ENCODE peak calls at places on chromosomes 2 and 18, in nine cellular contexts. One of them, this sample, is unnamed.

GRCh38 chr18:50878345-50879301 is at the start of gene ME2:
- DNase-seq in IMR-90: peak; percentile 86
- DNase-seq in tibial nerve: peak; percentile 81
- DNase-seq in adrenal gland: peak; percentile 95
- DNase-seq in A549: peak; percentile 90
- DNase-seq in transverse colon: peak; percentile 95
- DNase-seq in K562: peak; percentile 95
- DNase-seq in gastrocnemius medialis: peak; percentile 83
- DNase-seq in esophagus squamous epithelium: peak; percentile 54
- DNase-seq in this sample: peak; percentile 93

GRCh38 chr2:194327196-194327888 is 1329.7 kb upstream of the SLC39A10 start:
- DNase-seq in IMR-90: no peak
- DNase-seq in tibial nerve: no peak
- DNase-seq in adrenal gland: no peak
- DNase-seq in A549: no peak
- DNase-seq in transverse colon: no peak
- DNase-seq in K562: no peak
- DNase-seq in gastrocnemius medialis: no peak
- DNase-seq in esophagus squamous epithelium: no peak
- DNase-seq in this sample: no peak

GRCh38 chr2:55225481-55226020 is 6.5 kb downstream of the CLHC1 start:
- DNase-seq in IMR-90: no peak
- DNase-seq in tibial nerve: no peak
- DNase-seq in adrenal gland: no peak
- DNase-seq in A549: no peak
- DNase-seq in transverse colon: no peak
- DNase-seq in K562: no peak
- DNase-seq in gastrocnemius medialis: no peak
- DNase-seq in esophagus squamous epithelium: no peak
- DNase-seq in this sample: no peak

GRCh38 chr2:234954551-234954992 is 2.8 kb downstream of the SH3BP4 start:
- DNase-seq in IMR-90: peak; percentile 64
- DNase-seq in tibial nerve: no peak
- DNase-seq in adrenal gland: no peak
- DNase-seq in A549: no peak
- DNase-seq in transverse colon: no peak
- DNase-seq in K562: no peak
- DNase-seq in gastrocnemius medialis: no peak
- DNase-seq in esophagus squamous epithelium: no peak
- DNase-seq in this sample: no peak

GRCh38 chr2:62137431-62137830 is 58.5 kb upstream of the B3GNT2 start:
- DNase-seq in IMR-90: peak; percentile 36
- DNase-seq in tibial nerve: no peak
- DNase-seq in adrenal gland: no peak
- DNase-seq in A549: no peak
- DNase-seq in transverse colon: no peak
- DNase-seq in K562: no peak
- DNase-seq in gastrocnemius medialis: no peak
- DNase-seq in esophagus squamous epithelium: no peak
- DNase-seq in this sample: no peak

GRCh38 chr2:160075171-160075570 is 12.8 kb upstream of the PLA2R1 start:
- DNase-seq in IMR-90: peak; percentile 33
- DNase-seq in tibial nerve: peak; percentile 35
- DNase-seq in adrenal gland: no peak
- DNase-seq in A549: peak; percentile 13
- DNase-seq in transverse colon: no peak
- DNase-seq in K562: no peak
- DNase-seq in gastrocnemius medialis: no peak
- DNase-seq in esophagus squamous epithelium: no peak
- DNase-seq in this sample: no peak

GRCh38 chr2:202831241-202831997 is 40.1 kb downstream of the ICA1L start:
- DNase-seq in IMR-90: peak; percentile 61
- DNase-seq in tibial nerve: peak; percentile 53
- DNase-seq in adrenal gland: peak; percentile 44
- DNase-seq in A549: peak; percentile 72
- DNase-seq in transverse colon: peak; percentile 29
- DNase-seq in K562: peak; percentile 21
- DNase-seq in gastrocnemius medialis: no peak
- DNase-seq in esophagus squamous epithelium: no peak
- DNase-seq in this sample: peak; percentile 52

GRCh38 chr2:45652090-45653050 is 895 bp downstream of the PRKCE start:
- DNase-seq in IMR-90: peak; percentile 57
- DNase-seq in tibial nerve: peak; percentile 36
- DNase-seq in adrenal gland: peak; percentile 51
- DNase-seq in A549: peak; percentile 20
- DNase-seq in transverse colon: peak; percentile 42
- DNase-seq in K562: no peak
- DNase-seq in gastrocnemius medialis: peak; percentile 26
- DNase-seq in esophagus squamous epithelium: no peak
- DNase-seq in this sample: peak; percentile 39

GRCh38 chr2:120421830-120422175 is 75.9 kb downstream of the INHBB start:
- DNase-seq in IMR-90: no peak
- DNase-seq in tibial nerve: no peak
- DNase-seq in adrenal gland: no peak
- DNase-seq in A549: no peak
- DNase-seq in transverse colon: no peak
- DNase-seq in K562: no peak
- DNase-seq in gastrocnemius medialis: no peak
- DNase-seq in esophagus squamous epithelium: no peak
- DNase-seq in this sample: no peak

GRCh38 chr2:44778671-44779476 is 162.6 kb upstream of the SIX3 start:
- DNase-seq in IMR-90: no peak
- DNase-seq in tibial nerve: no peak
- DNase-seq in adrenal gland: no peak
- DNase-seq in A549: no peak
- DNase-seq in transverse colon: peak; percentile 24
- DNase-seq in K562: no peak
- DNase-seq in gastrocnemius medialis: no peak
- DNase-seq in esophagus squamous epithelium: no peak
- DNase-seq in this sample: no peak

GRCh38 chr18:48571619-48572384 is 33.0 kb downstream of the CTIF start:
- DNase-seq in IMR-90: no peak
- DNase-seq in tibial nerve: no peak
- DNase-seq in adrenal gland: no peak
- DNase-seq in A549: no peak
- DNase-seq in transverse colon: no peak
- DNase-seq in K562: no peak
- DNase-seq in gastrocnemius medialis: no peak
- DNase-seq in esophagus squamous epithelium: no peak
- DNase-seq in this sample: no peak

GRCh38 chr2:210753386-210753785 is 197.0 kb downstream of the CPS1 start:
- DNase-seq in IMR-90: no peak
- DNase-seq in tibial nerve: no peak
- DNase-seq in adrenal gland: no peak
- DNase-seq in A549: no peak
- DNase-seq in transverse colon: no peak
- DNase-seq in K562: no peak
- DNase-seq in gastrocnemius medialis: no peak
- DNase-seq in esophagus squamous epithelium: no peak
- DNase-seq in this sample: no peak

GRCh38 chr2:7530001-7530400 is 612.8 kb downstream of the RNF144A start:
- DNase-seq in IMR-90: no peak
- DNase-seq in tibial nerve: no peak
- DNase-seq in adrenal gland: no peak
- DNase-seq in A549: no peak
- DNase-seq in transverse colon: no peak
- DNase-seq in K562: no peak
- DNase-seq in gastrocnemius medialis: no peak
- DNase-seq in esophagus squamous epithelium: no peak
- DNase-seq in this sample: no peak

GRCh38 chr2:18209934-18210639 is 331.6 kb downstream of the KCNS3 start:
- DNase-seq in IMR-90: peak; percentile 78
- DNase-seq in tibial nerve: no peak
- DNase-seq in adrenal gland: no peak
- DNase-seq in A549: peak; percentile 67
- DNase-seq in transverse colon: no peak
- DNase-seq in K562: no peak
- DNase-seq in gastrocnemius medialis: no peak
- DNase-seq in esophagus squamous epithelium: no peak
- DNase-seq in this sample: no peak

GRCh38 chr18:5975111-5975622 is 79.8 kb upstream of the TMEM200C start:
- DNase-seq in IMR-90: peak; percentile 89
- DNase-seq in tibial nerve: no peak
- DNase-seq in adrenal gland: no peak
- DNase-seq in A549: no peak
- DNase-seq in transverse colon: no peak
- DNase-seq in K562: no peak
- DNase-seq in gastrocnemius medialis: no peak
- DNase-seq in esophagus squamous epithelium: no peak
- DNase-seq in this sample: no peak

GRCh38 chr2:14420851-14421250 is 211.7 kb upstream of the LRATD1 start:
- DNase-seq in IMR-90: peak; percentile 45
- DNase-seq in tibial nerve: no peak
- DNase-seq in adrenal gland: no peak
- DNase-seq in A549: no peak
- DNase-seq in transverse colon: no peak
- DNase-seq in K562: no peak
- DNase-seq in gastrocnemius medialis: no peak
- DNase-seq in esophagus squamous epithelium: no peak
- DNase-seq in this sample: no peak

DNA sequence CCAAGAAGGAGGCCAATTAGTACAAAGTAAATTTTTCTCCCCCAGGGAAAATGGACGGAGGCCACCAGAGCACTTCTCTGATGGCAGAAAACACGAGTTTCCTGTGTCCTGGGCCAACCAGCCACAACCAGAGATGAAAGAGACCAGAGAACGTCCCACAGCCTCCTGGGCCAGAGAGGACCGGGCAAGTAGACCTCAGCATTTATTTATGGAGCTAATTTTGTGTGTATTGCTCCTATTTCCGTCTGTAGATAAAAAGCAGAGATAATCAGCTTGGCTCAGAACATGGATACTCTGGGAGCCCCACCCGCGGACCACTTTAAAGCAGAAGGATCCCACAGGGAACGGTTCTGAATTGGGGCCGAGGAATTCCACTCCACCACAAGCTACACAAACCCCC is 43.9 kb upstream of the TWIST2 start:
- DNase-seq in IMR-90: no peak
- DNase-seq in tibial nerve: no peak
- DNase-seq in adrenal gland: no peak
- DNase-seq in A549: no peak
- DNase-seq in transverse colon: no peak
- DNase-seq in K562: no peak
- DNase-seq in gastrocnemius medialis: no peak
- DNase-seq in esophagus squamous epithelium: no peak
- DNase-seq in this sample: no peak
- H3K4me3 ChIP-seq in IMR-90: no peak overlapping the region
- H3K4me3 ChIP-seq in tibial nerve: no peak overlapping the region
- H3K4me3 ChIP-seq in adrenal gland: no peak overlapping the region
- H3K4me3 ChIP-seq in A549: no peak overlapping the region
- H3K4me3 ChIP-seq in transverse colon: no peak overlapping the region
- H3K4me3 ChIP-seq in K562: no peak overlapping the region
- H3K4me3 ChIP-seq in gastrocnemius medialis: no peak overlapping the region
- H3K4me3 ChIP-seq in esophagus squamous epithelium: no peak overlapping the region
- H3K4me3 ChIP-seq in this sample: no peak overlapping the region

GRCh38 chr2:236657215-236657614 is 87.6 kb downstream of the ACKR3 start:
- DNase-seq in IMR-90: no peak
- DNase-seq in tibial nerve: peak; percentile 4
- DNase-seq in adrenal gland: no peak
- DNase-seq in A549: no peak
- DNase-seq in transverse colon: no peak
- DNase-seq in K562: no peak
- DNase-seq in gastrocnemius medialis: no peak
- DNase-seq in esophagus squamous epithelium: no peak
- DNase-seq in this sample: no peak

GRCh38 chr2:236659758-236660150 is 90.1 kb downstream of the ACKR3 start:
- DNase-seq in IMR-90: peak; percentile 34
- DNase-seq in tibial nerve: peak; percentile 3
- DNase-seq in adrenal gland: no peak
- DNase-seq in A549: peak; percentile 65
- DNase-seq in transverse colon: no peak
- DNase-seq in K562: no peak
- DNase-seq in gastrocnemius medialis: no peak
- DNase-seq in esophagus squamous epithelium: no peak
- DNase-seq in this sample: peak; percentile 37

GRCh38 chr2:236657801-236658200 is 88.2 kb downstream of the ACKR3 start:
- DNase-seq in IMR-90: no peak
- DNase-seq in tibial nerve: peak; percentile 4
- DNase-seq in adrenal gland: no peak
- DNase-seq in A549: no peak
- DNase-seq in transverse colon: no peak
- DNase-seq in K562: no peak
- DNase-seq in gastrocnemius medialis: no peak
- DNase-seq in esophagus squamous epithelium: no peak
- DNase-seq in this sample: no peak

GRCh38 chr2:236661064-236661761 is 91.6 kb downstream of the ACKR3 start:
- DNase-seq in IMR-90: peak; percentile 11
- DNase-seq in tibial nerve: peak; percentile 5
- DNase-seq in adrenal gland: no peak
- DNase-seq in A549: peak; percentile 77
- DNase-seq in transverse colon: no peak
- DNase-seq in K562: no peak
- DNase-seq in gastrocnemius medialis: no peak
- DNase-seq in esophagus squamous epithelium: no peak
- DNase-seq in this sample: no peak

GRCh38 chr2:236658974-236659757 is 89.5 kb downstream of the ACKR3 start:
- DNase-seq in IMR-90: no peak
- DNase-seq in tibial nerve: peak; percentile 3
- DNase-seq in adrenal gland: no peak
- DNase-seq in A549: no peak
- DNase-seq in transverse colon: no peak
- DNase-seq in K562: no peak
- DNase-seq in gastrocnemius medialis: no peak
- DNase-seq in esophagus squamous epithelium: no peak
- DNase-seq in this sample: no peak
- H3K9me3 ChIP-seq in IMR-90: peaks cover 2% of the 10 kb centered on the region
- H3K9me3 ChIP-seq in tibial nerve: no peaks in the 10 kb centered on the region
- H3K9me3 ChIP-seq in adrenal gland: no peaks in the 10 kb centered on the region
- H3K9me3 ChIP-seq in A549: no peaks in the 10 kb centered on the region
- H3K9me3 ChIP-seq in transverse colon: no peaks in the 10 kb centered on the region
- H3K9me3 ChIP-seq in K562: no peaks in the 10 kb centered on the region
- H3K9me3 ChIP-seq in gastrocnemius medialis: no peaks in the 10 kb centered on the region
- H3K9me3 ChIP-seq in esophagus squamous epithelium: no peaks in the 10 kb centered on the region
- H3K9me3 ChIP-seq in this sample: no peaks in the 10 kb centered on the region

DNA sequence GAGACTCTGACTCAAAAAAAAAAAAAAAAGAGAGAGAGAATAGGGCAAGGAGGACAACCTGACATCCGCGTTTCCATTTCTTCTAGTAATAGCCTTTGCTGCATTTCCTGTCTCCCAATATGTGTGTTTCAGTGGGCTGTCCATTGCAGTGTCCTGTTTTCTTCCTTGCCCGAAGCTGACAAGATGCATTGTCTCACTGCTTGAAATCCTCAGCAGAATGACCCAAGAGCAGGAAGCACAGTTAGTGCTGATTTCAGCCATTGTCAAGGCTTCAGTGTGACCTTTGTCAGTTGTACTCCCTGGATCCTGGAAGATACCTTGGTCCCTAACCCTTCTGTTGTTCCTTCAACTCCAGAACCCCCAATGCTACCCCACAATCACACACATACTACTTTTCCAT is 71.2 kb downstream of the SLC16A14 start:
- DNase-seq in IMR-90: no peak
- DNase-seq in tibial nerve: no peak
- DNase-seq in adrenal gland: no peak
- DNase-seq in A549: no peak
- DNase-seq in transverse colon: no peak
- DNase-seq in K562: no peak
- DNase-seq in gastrocnemius medialis: no peak
- DNase-seq in esophagus squamous epithelium: no peak
- DNase-seq in this sample: no peak
- TF ChIP-seq POLR2A in IMR-90: no peak
- TF ChIP-seq POLR2A in tibial nerve: no peak
- TF ChIP-seq POLR2A in adrenal gland: no peak
- TF ChIP-seq POLR2A in A549: no peak
- TF ChIP-seq POLR2A in transverse colon: no peak
- TF ChIP-seq POLR2A in K562: no peak
- TF ChIP-seq POLR2A in gastrocnemius medialis: no peak
- TF ChIP-seq POLR2A in esophagus squamous epithelium: no peak
- TF ChIP-seq POLR2A in this sample: no peak

GRCh38 chr2:152335851-152336102 is 803 bp downstream of the FMNL2 start:
- DNase-seq in IMR-90: no peak
- DNase-seq in tibial nerve: no peak
- DNase-seq in adrenal gland: no peak
- DNase-seq in A549: peak; percentile 24
- DNase-seq in transverse colon: no peak
- DNase-seq in K562: no peak
- DNase-seq in gastrocnemius medialis: no peak
- DNase-seq in esophagus squamous epithelium: no peak
- DNase-seq in this sample: peak; percentile 4
- H3K4me3 ChIP-seq in IMR-90: peak overlapping the region; percentile 98
- H3K4me3 ChIP-seq in tibial nerve: peak overlapping the region; percentile 86
- H3K4me3 ChIP-seq in adrenal gland: peak overlapping the region; percentile 79
- H3K4me3 ChIP-seq in A549: peak overlapping the region; percentile 98
- H3K4me3 ChIP-seq in transverse colon: peak overlapping the region; percentile 85
- H3K4me3 ChIP-seq in K562: peak overlapping the region; percentile 82
- H3K4me3 ChIP-seq in gastrocnemius medialis: peak overlapping the region; percentile 96
- H3K4me3 ChIP-seq in esophagus squamous epithelium: peak overlapping the region; percentile 82
- H3K4me3 ChIP-seq in this sample: peak overlapping the region; percentile 84

This sample was measured in body of pancreas.